ENCODE peak calls at places on chromosomes 11 and 22, in five cellular contexts. One of them, this sample, is unnamed.
A peak's percentile ranks its signal among the peaks of the same experiment; 100 is the strongest.

GRCh38 chr11:43789700-43790443 is 90.8 kb upstream of the ALKBH3 start:
- DNase-seq in nephron progenitor cell: no peak
- DNase-seq in upper lobe of right lung: no peak
- DNase-seq in astrocyte of the spinal cord: peak; percentile 54
- DNase-seq in MM.1S: no peak
- DNase-seq in this sample: no peak

GRCh38 chr11:61775606-61776554 is 16.5 kb downstream of the TMEM258 start:
- DNase-seq in MM.1S: no peak
- DNase-seq in astrocyte of the spinal cord: no peak
- DNase-seq in upper lobe of right lung: no peak
- DNase-seq in nephron progenitor cell: no peak
- DNase-seq in this sample: no peak

GRCh38 chr22:45830531-45831245 is 146.3 kb downstream of the WNT7B start:
- DNase-seq in upper lobe of right lung: no peak
- DNase-seq in MM.1S: no peak
- DNase-seq in nephron progenitor cell: no peak
- DNase-seq in astrocyte of the spinal cord: peak; percentile 61
- DNase-seq in this sample: no peak

GRCh38 chr22:43951966-43952365 is 3.3 kb upstream of the SAMM50 start:
- DNase-seq in upper lobe of right lung: no peak
- DNase-seq in astrocyte of the spinal cord: no peak
- DNase-seq in nephron progenitor cell: no peak
- DNase-seq in MM.1S: no peak
- DNase-seq in this sample: no peak

GRCh38 chr11:57638811-57639320 is 10.8 kb downstream of the YPEL4 start:
- DNase-seq in nephron progenitor cell: peak; percentile 46
- DNase-seq in astrocyte of the spinal cord: no peak
- DNase-seq in MM.1S: no peak
- DNase-seq in upper lobe of right lung: peak; percentile 65
- DNase-seq in this sample: peak; percentile 49

GRCh38 chr11:122758974-122759373 is 79.3 kb upstream of the CRTAM start:
- DNase-seq in astrocyte of the spinal cord: peak; percentile 77
- DNase-seq in upper lobe of right lung: no peak
- DNase-seq in MM.1S: no peak
- DNase-seq in nephron progenitor cell: no peak
- DNase-seq in this sample: no peak

GRCh38 chr22:26461188-26461810 is 22.3 kb downstream of the HPS4 start:
- DNase-seq in nephron progenitor cell: peak; percentile 88
- DNase-seq in MM.1S: no peak
- DNase-seq in astrocyte of the spinal cord: no peak
- DNase-seq in upper lobe of right lung: no peak
- DNase-seq in this sample: peak; percentile 25

GRCh38 chr22:23238707-23239106 is 58.4 kb downstream of the BCR start:
- DNase-seq in upper lobe of right lung: no peak
- DNase-seq in nephron progenitor cell: no peak
- DNase-seq in astrocyte of the spinal cord: no peak
- DNase-seq in MM.1S: no peak
- DNase-seq in this sample: no peak

GRCh38 chr11:64729851-64730382 is 6.9 kb upstream of the NRXN2 start:
- DNase-seq in upper lobe of right lung: peak; percentile 73
- DNase-seq in MM.1S: peak; percentile 23
- DNase-seq in astrocyte of the spinal cord: no peak
- DNase-seq in nephron progenitor cell: peak; percentile 85
- DNase-seq in this sample: peak; percentile 33

GRCh38 chr22:35310556-35311550 is 11.2 kb downstream of the TOM1 start:
- DNase-seq in MM.1S: peak; percentile 76
- DNase-seq in upper lobe of right lung: peak; percentile 56
- DNase-seq in astrocyte of the spinal cord: no peak
- DNase-seq in nephron progenitor cell: no peak
- DNase-seq in this sample: no peak

GRCh38 chr11:111729441-111729840 is 36.7 kb downstream of the PPP2R1B start:
- DNase-seq in astrocyte of the spinal cord: peak; percentile 53
- DNase-seq in MM.1S: no peak
- DNase-seq in nephron progenitor cell: no peak
- DNase-seq in upper lobe of right lung: no peak
- DNase-seq in this sample: no peak

GRCh38 chr22:29157759-29158535 is 47.7 kb upstream of the EMID1 start:
- DNase-seq in MM.1S: no peak
- DNase-seq in nephron progenitor cell: no peak
- DNase-seq in astrocyte of the spinal cord: no peak
- DNase-seq in upper lobe of right lung: peak; percentile 37
- DNase-seq in this sample: no peak

GRCh38 chr11:92314499-92314898 is 89.9 kb downstream of the FAT3 start:
- DNase-seq in upper lobe of right lung: no peak
- DNase-seq in nephron progenitor cell: no peak
- DNase-seq in MM.1S: no peak
- DNase-seq in astrocyte of the spinal cord: peak; percentile 46
- DNase-seq in this sample: no peak

GRCh38 chr22:46531776-46532175 is 5.6 kb downstream of the CELSR1 start:
- DNase-seq in upper lobe of right lung: no peak
- DNase-seq in astrocyte of the spinal cord: no peak
- DNase-seq in nephron progenitor cell: no peak
- DNase-seq in MM.1S: no peak
- DNase-seq in this sample: no peak

GRCh38 chr11:64092119-64092760 is 56.5 kb downstream of the FLRT1 start:
- DNase-seq in MM.1S: no peak
- DNase-seq in astrocyte of the spinal cord: no peak
- DNase-seq in upper lobe of right lung: peak; percentile 74
- DNase-seq in nephron progenitor cell: no peak
- DNase-seq in this sample: no peak

DNA sequence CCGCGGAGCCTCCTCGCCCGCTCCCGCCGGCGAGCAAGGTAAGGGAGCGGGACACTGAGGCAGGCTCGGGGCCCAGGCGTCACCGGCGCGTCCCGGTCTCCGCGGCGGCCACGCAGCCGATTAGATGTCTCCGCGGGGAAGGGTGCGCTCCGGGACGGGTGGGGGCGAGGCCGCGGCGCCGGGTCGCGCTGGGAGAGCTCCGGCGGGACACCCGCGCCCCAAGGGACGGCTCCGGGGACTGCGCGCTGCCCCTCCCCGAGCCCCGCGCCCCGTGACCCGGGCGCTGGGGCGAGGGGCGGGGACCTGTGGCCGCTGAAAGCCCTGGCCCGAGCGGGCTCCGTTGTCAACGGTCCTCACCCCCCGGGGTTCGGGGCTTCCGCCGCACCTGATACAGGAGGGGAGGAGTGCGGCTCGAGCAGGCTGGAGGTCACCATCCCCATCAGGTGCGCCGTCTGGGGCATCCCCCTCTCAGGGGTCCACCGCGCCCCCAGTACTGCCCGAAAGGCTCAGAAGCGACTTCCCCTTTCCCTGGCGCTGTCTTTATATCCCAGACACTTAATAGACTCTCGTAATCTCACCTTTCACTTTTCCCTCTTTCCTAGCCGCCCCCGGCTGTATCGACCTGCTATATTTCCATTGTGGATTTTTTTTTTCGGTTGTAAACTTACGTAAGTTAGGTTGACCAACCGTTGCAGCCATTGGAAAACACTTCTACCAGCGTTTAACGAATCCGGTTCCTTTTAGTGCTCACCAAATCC is 566 bp downstream of the PPFIA1 start:
- DNase-seq in astrocyte of the spinal cord: peak; percentile 42
- DNase-seq in nephron progenitor cell: peak; percentile 57
- DNase-seq in upper lobe of right lung: peak; percentile 81
- DNase-seq in MM.1S: peak; percentile 45
- DNase-seq in this sample: peak; percentile 33
- TF ChIP-seq CTCF in astrocyte of the spinal cord: no peak
- TF ChIP-seq CTCF in nephron progenitor cell: no peak
- TF ChIP-seq CTCF in upper lobe of right lung: no peak
- TF ChIP-seq CTCF in MM.1S: no peak
- TF ChIP-seq CTCF in this sample: no peak

DNA sequence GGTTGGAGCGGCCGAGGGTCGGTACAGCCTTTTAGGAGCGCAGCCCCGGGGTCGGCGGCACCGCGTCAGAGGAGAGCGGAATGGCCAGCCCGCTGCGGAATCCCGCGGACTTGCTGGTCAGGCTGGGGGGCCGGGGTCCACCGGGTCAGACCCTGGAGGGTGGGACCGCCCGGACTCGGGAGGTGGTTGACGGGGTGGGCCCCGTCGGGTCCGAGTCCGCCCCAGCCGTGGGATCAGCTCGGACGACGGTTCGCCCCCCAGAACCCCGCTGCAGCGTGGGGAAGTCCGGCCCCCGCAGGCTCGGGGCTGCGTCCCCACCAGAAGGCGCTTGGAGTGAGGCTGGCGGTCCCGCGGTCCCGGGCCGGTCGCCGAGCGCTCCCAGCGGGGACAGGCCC is 301 bp upstream of the ADM2 start:
- DNase-seq in MM.1S: no peak
- DNase-seq in upper lobe of right lung: no peak
- DNase-seq in nephron progenitor cell: no peak
- DNase-seq in astrocyte of the spinal cord: no peak
- DNase-seq in this sample: no peak
- TF ChIP-seq CTCF in MM.1S: no peak
- TF ChIP-seq CTCF in upper lobe of right lung: no peak
- TF ChIP-seq CTCF in nephron progenitor cell: no peak
- TF ChIP-seq CTCF in astrocyte of the spinal cord: no peak
- TF ChIP-seq CTCF in this sample: no peak

DNA sequence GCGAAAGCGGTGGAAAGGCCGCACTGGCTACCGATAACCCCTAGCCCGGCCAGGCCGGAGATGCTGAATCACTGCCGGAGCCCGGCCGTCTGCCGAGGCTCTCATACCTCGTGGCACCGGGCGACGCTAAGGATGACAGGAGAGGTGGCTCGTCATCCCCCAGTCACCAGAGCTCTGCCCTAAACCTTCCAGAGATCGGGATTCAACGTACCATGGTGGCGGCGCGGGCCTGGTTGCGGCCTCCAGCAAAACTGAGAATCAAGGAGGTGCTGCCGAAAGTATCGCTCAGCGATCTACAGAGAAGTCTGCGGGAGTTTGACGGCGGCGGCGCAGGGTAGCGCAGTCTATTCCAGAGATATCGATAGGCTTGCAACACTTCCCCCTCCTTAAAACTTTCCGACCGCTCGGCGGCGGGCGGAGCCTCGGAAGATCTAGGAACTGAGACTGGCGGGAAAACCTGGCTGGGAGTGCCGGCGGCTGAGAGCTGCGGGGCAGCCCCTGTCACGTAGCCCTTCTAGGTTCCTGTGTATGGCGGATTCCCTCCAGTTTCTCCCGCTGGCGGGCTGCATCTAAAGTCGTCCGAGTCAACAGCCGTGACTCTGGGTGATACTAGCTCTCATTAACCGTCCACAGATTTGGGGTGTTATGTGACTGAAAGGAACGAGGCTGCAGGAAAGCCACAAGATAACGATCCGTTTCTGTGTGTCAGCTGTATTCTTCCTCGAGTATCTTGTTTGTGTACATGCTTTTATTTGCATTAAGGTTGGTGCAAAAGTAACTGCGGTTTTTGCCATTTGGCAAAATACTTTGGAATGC is at the start of gene PSMA1:
- DNase-seq in upper lobe of right lung: peak; percentile 98
- DNase-seq in MM.1S: peak; percentile 96
- DNase-seq in nephron progenitor cell: peak; percentile 91
- DNase-seq in astrocyte of the spinal cord: peak; percentile 97
- DNase-seq in this sample: peak; percentile 97
- TF ChIP-seq CTCF in upper lobe of right lung: peak; percentile 46
- TF ChIP-seq CTCF in MM.1S: no peak
- TF ChIP-seq CTCF in nephron progenitor cell: no peak
- TF ChIP-seq CTCF in astrocyte of the spinal cord: peak; percentile 14
- TF ChIP-seq CTCF in this sample: peak; percentile 15

GRCh38 chr11:128212324-128212723 is 375.0 kb downstream of the ETS1 start:
- DNase-seq in nephron progenitor cell: no peak
- DNase-seq in upper lobe of right lung: no peak
- DNase-seq in MM.1S: no peak
- DNase-seq in astrocyte of the spinal cord: no peak
- DNase-seq in this sample: no peak

GRCh38 chr11:128215238-128215882 is 372.0 kb downstream of the ETS1 start:
- DNase-seq in nephron progenitor cell: no peak
- DNase-seq in astrocyte of the spinal cord: no peak
- DNase-seq in upper lobe of right lung: no peak
- DNase-seq in MM.1S: no peak
- DNase-seq in this sample: no peak

GRCh38 chr11:128216198-128216597 is 371.2 kb downstream of the ETS1 start:
- DNase-seq in MM.1S: no peak
- DNase-seq in nephron progenitor cell: no peak
- DNase-seq in upper lobe of right lung: no peak
- DNase-seq in astrocyte of the spinal cord: no peak
- DNase-seq in this sample: no peak

GRCh38 chr11:128214263-128214662 is 373.1 kb downstream of the ETS1 start:
- DNase-seq in MM.1S: no peak
- DNase-seq in astrocyte of the spinal cord: peak; percentile 14
- DNase-seq in nephron progenitor cell: no peak
- DNase-seq in upper lobe of right lung: no peak
- DNase-seq in this sample: peak; percentile 35

GRCh38 chr11:128213461-128213860 is 373.9 kb downstream of the ETS1 start:
- DNase-seq in astrocyte of the spinal cord: no peak
- DNase-seq in upper lobe of right lung: no peak
- DNase-seq in MM.1S: no peak
- DNase-seq in nephron progenitor cell: no peak
- DNase-seq in this sample: no peak
- TF ChIP-seq CTCF in astrocyte of the spinal cord: no peak
- TF ChIP-seq CTCF in upper lobe of right lung: no peak
- TF ChIP-seq CTCF in MM.1S: no peak
- TF ChIP-seq CTCF in nephron progenitor cell: no peak
- TF ChIP-seq CTCF in this sample: no peak

GRCh38 chr11:95231126-95231880 is at the start of gene SESN3:
- DNase-seq in nephron progenitor cell: peak; percentile 99
- DNase-seq in upper lobe of right lung: peak; percentile 99
- DNase-seq in MM.1S: peak; percentile 99
- DNase-seq in astrocyte of the spinal cord: peak; percentile 100
- DNase-seq in this sample: peak; percentile 93
- TF ChIP-seq CTCF in nephron progenitor cell: no peak
- TF ChIP-seq CTCF in upper lobe of right lung: no peak
- TF ChIP-seq CTCF in MM.1S: no peak
- TF ChIP-seq CTCF in astrocyte of the spinal cord: peak; percentile 7
- TF ChIP-seq CTCF in this sample: no peak

GRCh38 chr11:19241260-19242183 is 777 bp upstream of the E2F8 start:
- DNase-seq in MM.1S: peak; percentile 69
- DNase-seq in astrocyte of the spinal cord: peak; percentile 6
- DNase-seq in upper lobe of right lung: peak; percentile 68
- DNase-seq in nephron progenitor cell: peak; percentile 72
- DNase-seq in this sample: peak; percentile 82
- TF ChIP-seq CTCF in MM.1S: no peak
- TF ChIP-seq CTCF in astrocyte of the spinal cord: no peak
- TF ChIP-seq CTCF in upper lobe of right lung: no peak
- TF ChIP-seq CTCF in nephron progenitor cell: no peak
- TF ChIP-seq CTCF in this sample: no peak

GRCh38 chr11:17637901-17638300 is 81.5 kb upstream of the MYOD1 start:
- DNase-seq in upper lobe of right lung: no peak
- DNase-seq in astrocyte of the spinal cord: no peak
- DNase-seq in MM.1S: no peak
- DNase-seq in nephron progenitor cell: no peak
- DNase-seq in this sample: no peak

GRCh38 chr11:17635551-17635938 is 83.8 kb upstream of the MYOD1 start:
- DNase-seq in astrocyte of the spinal cord: no peak
- DNase-seq in MM.1S: no peak
- DNase-seq in nephron progenitor cell: no peak
- DNase-seq in upper lobe of right lung: no peak
- DNase-seq in this sample: no peak

GRCh38 chr11:17638311-17638710 is 81.1 kb upstream of the MYOD1 start:
- DNase-seq in nephron progenitor cell: no peak
- DNase-seq in astrocyte of the spinal cord: no peak
- DNase-seq in upper lobe of right lung: no peak
- DNase-seq in MM.1S: no peak
- DNase-seq in this sample: no peak

GRCh38 chr11:17634776-17635550 is 84.4 kb upstream of the MYOD1 start:
- DNase-seq in nephron progenitor cell: no peak
- DNase-seq in upper lobe of right lung: no peak
- DNase-seq in astrocyte of the spinal cord: no peak
- DNase-seq in MM.1S: no peak
- DNase-seq in this sample: no peak

GRCh38 chr11:17636721-17637120 is 82.7 kb upstream of the MYOD1 start:
- DNase-seq in upper lobe of right lung: no peak
- DNase-seq in MM.1S: no peak
- DNase-seq in astrocyte of the spinal cord: no peak
- DNase-seq in nephron progenitor cell: no peak
- DNase-seq in this sample: no peak
- TF ChIP-seq CTCF in upper lobe of right lung: no peak
- TF ChIP-seq CTCF in MM.1S: no peak
- TF ChIP-seq CTCF in astrocyte of the spinal cord: no peak
- TF ChIP-seq CTCF in nephron progenitor cell: no peak
- TF ChIP-seq CTCF in this sample: no peak

This sample was measured in DND-41.